ENCODE peak calls at places on chromosomes 12 and 14, in eight cellular contexts. N is astrocyte of the spinal cord, B is GM23338, O is suprapubic skin, G is HAP-1, U is lower lobe of right lung, E is A549, R is endodermal cell. W is an unnamed sample.

GRCh38 chr12:104566244-104566993 is 109.7 kb downstream of the CHST11 start:
- DNase-seq in N (no peak), B (no peak), O (no peak), G (no peak), U (no peak), E (no peak), R (no peak), W (no peak)

GRCh38 chr14:64757601-64758000 is 53.4 kb downstream of the PLEKHG3 start:
- DNase-seq in N (no peak), B (no peak), O (no peak), G (no peak), U (peak; percentile 7), E (no peak), R (no peak), W (no peak)

GRCh38 chr12:92218394-92219077 is 72.9 kb upstream of the BTG1 start:
- DNase-seq in N (no peak), B (no peak), O (no peak), G (no peak), U (no peak), E (no peak), R (no peak), W (no peak)

GRCh38 chr12:50167026-50167742 is at the start of gene CERS5:
- DNase-seq in N (peak; percentile 99), B (peak; percentile 99), O (peak; percentile 98), G (peak; percentile 99), U (peak; percentile 99), E (peak; percentile 94), R (peak; percentile 100), W (peak; percentile 63)

GRCh38 chr14:57834001-57834598 is 31.8 kb downstream of the SLC35F4 start:
- DNase-seq in N (peak; percentile 36), B (no peak), O (no peak), G (no peak), U (no peak), E (no peak), R (no peak), W (no peak)

GRCh38 chr12:50184261-50184660 is 17.1 kb upstream of the CERS5 start:
- DNase-seq in N (no peak), B (no peak), O (no peak), G (no peak), U (no peak), E (no peak), R (no peak), W (no peak)

GRCh38 chr12:80580254-80580653 is 127.2 kb upstream of the MYF6 start:
- DNase-seq in N (peak; percentile 96), B (no peak), O (no peak), G (no peak), U (no peak), E (no peak), R (no peak), W (no peak)

GRCh38 chr14:77478029-77478428 is 20.1 kb downstream of the AHSA1 start:
- DNase-seq in N (no peak), B (no peak), O (no peak), G (no peak), U (no peak), E (no peak), R (no peak), W (no peak)

GRCh38 chr14:51157012-51157411 is 62.1 kb upstream of the TRIM9 start:
- DNase-seq in N (no peak), B (peak; percentile 62), O (no peak), G (peak; percentile 40), U (no peak), E (peak; percentile 22), R (no peak), W (no peak)

GRCh38 chr12:57276935-57277563 is 26.1 kb upstream of the STAC3 start:
- DNase-seq in N (peak; percentile 21), B (peak; percentile 75), O (no peak), G (no peak), U (no peak), E (peak; percentile 34), R (peak; percentile 87), W (no peak)

GRCh38 chr12:107462428-107463332 is 222.9 kb upstream of the PWP1 start:
- DNase-seq in N (no peak), B (no peak), O (no peak), G (no peak), U (no peak), E (no peak), R (no peak), W (no peak)

GRCh38 chr12:93323625-93324165 is 54.0 kb upstream of the NUDT4 start:
- DNase-seq in N (peak; percentile 16), B (no peak), O (no peak), G (no peak), U (no peak), E (no peak), R (no peak), W (no peak)

GRCh38 chr12:124868252-124868965 is 4.7 kb upstream of the SCARB1 start:
- DNase-seq in N (no peak), B (no peak), O (no peak), G (no peak), U (no peak), E (no peak), R (no peak), W (no peak)

GRCh38 chr14:90554341-90554740 is 157.5 kb downstream of the CALM1 start:
- DNase-seq in N (no peak), B (no peak), O (no peak), G (no peak), U (peak; percentile 70), E (no peak), R (no peak), W (no peak)

GRCh38 chr12:1929985-1930815 is 11.7 kb upstream of the CACNA2D4 start:
- DNase-seq in N (no peak), B (no peak), O (peak; percentile 66), G (no peak), U (no peak), E (no peak), R (peak; percentile 36), W (no peak)
- H3K4me3 ChIP-seq in N (no peak overlapping the region), B (no peak overlapping the region), O (no peak overlapping the region), G (no peak overlapping the region), U (no peak overlapping the region), E (no peak overlapping the region), R (no peak overlapping the region), W (no peak overlapping the region)

DNA sequence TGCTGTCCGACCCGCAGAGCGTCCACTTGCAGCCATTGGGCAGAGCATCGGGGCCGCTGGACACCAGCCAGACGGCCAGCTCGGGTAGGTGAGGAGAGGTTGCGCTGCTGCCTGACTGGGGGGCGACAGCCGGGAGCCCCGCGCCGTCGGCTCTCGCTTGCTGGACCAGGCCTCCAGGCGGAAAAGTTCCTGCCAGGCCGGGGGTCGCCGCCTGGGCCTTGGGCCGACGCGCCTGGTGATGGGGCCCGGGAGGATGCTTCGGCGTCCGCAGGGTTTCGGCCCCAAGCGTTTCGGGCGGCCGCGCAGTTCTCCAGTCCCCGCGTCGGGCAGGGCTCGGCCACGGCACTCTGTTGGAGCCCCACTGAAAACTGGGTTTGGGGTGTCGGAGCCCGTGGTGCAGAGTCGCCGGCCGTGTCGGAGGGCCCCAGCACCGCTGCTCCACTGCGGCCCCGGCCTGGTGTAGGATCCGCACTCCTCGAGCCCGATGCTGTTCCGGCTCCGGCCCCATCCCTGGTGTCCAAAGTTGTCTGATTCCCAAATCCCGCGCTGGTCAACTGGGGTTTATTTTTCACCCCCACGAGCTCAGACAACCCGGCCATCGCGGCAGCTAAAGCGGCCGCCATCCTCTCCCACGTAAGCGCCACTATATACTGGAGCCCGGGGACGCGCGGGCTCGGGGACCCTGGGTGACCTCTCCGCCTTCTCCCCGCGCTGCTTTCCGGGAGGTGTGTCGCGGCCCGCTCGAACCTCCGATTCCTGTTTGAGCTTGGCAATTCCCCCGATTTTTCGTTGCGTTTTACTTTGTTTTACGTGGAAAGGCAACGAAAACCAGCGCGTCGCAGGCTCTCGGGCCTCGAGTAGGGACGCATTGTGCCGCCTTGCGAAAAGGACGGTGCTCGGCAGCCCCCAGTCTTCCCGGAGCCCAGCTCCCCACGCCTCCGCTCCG is 872 bp downstream of the VSX2 start:
- DNase-seq in N (peak; percentile 9), B (peak; percentile 60), O (no peak), G (no peak), U (no peak), E (no peak), R (peak; percentile 76), W (no peak)
- H3K4me3 ChIP-seq in N (no peak overlapping the region), B (peak overlapping the region; percentile 69), O (peak overlapping the region; percentile 33), G (no peak overlapping the region), U (peak overlapping the region; percentile 42), E (no peak overlapping the region), R (no peak overlapping the region), W (no peak overlapping the region)

DNA sequence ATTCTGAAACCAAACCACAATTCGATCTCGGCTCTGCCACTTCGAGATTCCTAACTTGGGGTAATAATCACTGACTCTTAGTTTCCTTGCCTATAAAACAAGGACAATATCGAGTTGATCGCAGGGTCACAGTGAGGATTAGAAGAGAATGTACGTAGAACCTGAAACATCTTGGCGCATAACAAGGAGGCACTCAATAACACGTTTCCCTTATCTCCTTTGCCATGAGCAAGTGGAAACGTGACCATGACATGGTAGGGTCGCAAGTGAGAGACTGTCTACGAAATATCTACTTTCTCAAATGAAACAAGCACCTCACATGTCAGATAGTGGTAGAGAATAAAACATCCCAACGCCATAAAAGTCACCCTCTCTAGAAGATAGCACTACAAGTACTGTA is 2.3 kb downstream of the DICER1 start:
- DNase-seq in N (no peak), B (no peak), O (no peak), G (peak; percentile 40), U (no peak), E (no peak), R (no peak), W (no peak)
- H3K4me3 ChIP-seq in N (no peak overlapping the region), B (peak overlapping the region; percentile 76), O (peak overlapping the region; percentile 88), G (peak overlapping the region; percentile 66), U (peak overlapping the region; percentile 78), E (no peak overlapping the region), R (peak overlapping the region; percentile 96), W (peak overlapping the region; percentile 69)

DNA sequence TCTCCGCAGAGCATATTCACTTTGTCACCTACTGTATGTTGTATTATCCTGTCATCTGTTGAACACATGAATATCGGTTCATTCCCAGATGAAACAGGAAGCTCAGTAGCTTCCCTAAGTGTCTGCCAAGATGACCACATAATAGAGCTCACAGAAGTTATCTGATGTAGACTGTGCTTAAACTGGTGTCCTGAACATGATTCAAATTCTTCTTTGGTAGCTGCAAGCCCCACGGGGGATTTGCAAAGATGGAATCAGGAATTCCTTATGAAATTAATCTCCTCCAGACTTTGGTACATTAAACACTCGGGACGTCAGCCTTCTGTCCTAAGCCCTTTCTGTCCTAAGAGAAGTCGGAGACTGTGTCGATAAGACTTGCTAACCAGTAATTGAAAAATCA is 127.4 kb downstream of the RIMBP2 start:
- DNase-seq in N (no peak), B (no peak), O (no peak), G (no peak), U (no peak), E (no peak), R (no peak), W (no peak)
- H3K4me3 ChIP-seq in N (no peak overlapping the region), B (no peak overlapping the region), O (no peak overlapping the region), G (no peak overlapping the region), U (no peak overlapping the region), E (no peak overlapping the region), R (no peak overlapping the region), W (no peak overlapping the region)

GRCh38 chr12:6494968-6495367 is 1.1 kb downstream of the NCAPD2 start:
- DNase-seq in N (no peak), B (no peak), O (no peak), G (no peak), U (no peak), E (no peak), R (no peak), W (no peak)
- H3K4me3 ChIP-seq in N (peak overlapping the region; percentile 91), B (peak overlapping the region; percentile 70), O (peak overlapping the region; percentile 80), G (peak overlapping the region; percentile 81), U (peak overlapping the region; percentile 76), E (peak overlapping the region; percentile 80), R (peak overlapping the region; percentile 94), W (peak overlapping the region; percentile 99)

GRCh38 chr14:99687284-99688209 is 3.4 kb downstream of the CYP46A1 start:
- DNase-seq in N (no peak), B (peak; percentile 82), O (peak; percentile 71), G (no peak), U (no peak), E (no peak), R (peak; percentile 90), W (no peak)
- H3K4me3 ChIP-seq in N (no peak overlapping the region), B (no peak overlapping the region), O (no peak overlapping the region), G (no peak overlapping the region), U (no peak overlapping the region), E (no peak overlapping the region), R (no peak overlapping the region), W (no peak overlapping the region)